ENCODE peak calls at places on chromosomes 2 and 18, in ten cellular contexts. One of them, this sample, is unnamed.

GRCh38 chr2:12862541-12862940 is 145.8 kb downstream of the TRIB2 start:
- DNase-seq in osteocyte: no peak
- DNase-seq in aorta: no peak
- DNase-seq in astrocyte of the spinal cord: no peak
- DNase-seq in tibial nerve: no peak
- DNase-seq in foreskin fibroblast: peak
- DNase-seq in PC-9: no peak
- DNase-seq in nephron progenitor cell: no peak
- DNase-seq in H7: no peak
- DNase-seq in activated T-cell treated with anti-CD3 and anti-CD28 coated beads for 4 hours: no peak
- DNase-seq in this sample: no peak

GRCh38 chr18:79401494-79402208 is 5.9 kb downstream of the NFATC1 start:
- DNase-seq in nephron progenitor cell: peak
- DNase-seq in aorta: peak
- DNase-seq in H7: no peak
- DNase-seq in osteocyte: no peak
- DNase-seq in astrocyte of the spinal cord: no peak
- DNase-seq in tibial nerve: no peak
- DNase-seq in activated T-cell treated with anti-CD3 and anti-CD28 coated beads for 4 hours: no peak
- DNase-seq in foreskin fibroblast: no peak
- DNase-seq in PC-9: no peak
- DNase-seq in this sample: no peak

GRCh38 chr2:3731829-3732228 is 28.5 kb downstream of the DCDC2C start:
- DNase-seq in activated T-cell treated with anti-CD3 and anti-CD28 coated beads for 4 hours: no peak
- DNase-seq in H7: no peak
- DNase-seq in osteocyte: peak
- DNase-seq in astrocyte of the spinal cord: no peak
- DNase-seq in PC-9: no peak
- DNase-seq in aorta: no peak
- DNase-seq in nephron progenitor cell: no peak
- DNase-seq in tibial nerve: no peak
- DNase-seq in foreskin fibroblast: no peak
- DNase-seq in this sample: no peak

GRCh38 chr2:216583157-216583556 is 50.1 kb upstream of the IGFBP2 start:
- DNase-seq in foreskin fibroblast: peak
- DNase-seq in PC-9: peak
- DNase-seq in osteocyte: no peak
- DNase-seq in H7: no peak
- DNase-seq in activated T-cell treated with anti-CD3 and anti-CD28 coated beads for 4 hours: no peak
- DNase-seq in tibial nerve: no peak
- DNase-seq in aorta: no peak
- DNase-seq in nephron progenitor cell: no peak
- DNase-seq in astrocyte of the spinal cord: peak
- DNase-seq in this sample: no peak

GRCh38 chr2:164103271-164103670 is 367.5 kb upstream of the FIGN start:
- DNase-seq in foreskin fibroblast: no peak
- DNase-seq in aorta: no peak
- DNase-seq in nephron progenitor cell: no peak
- DNase-seq in activated T-cell treated with anti-CD3 and anti-CD28 coated beads for 4 hours: no peak
- DNase-seq in tibial nerve: no peak
- DNase-seq in H7: peak
- DNase-seq in osteocyte: no peak
- DNase-seq in astrocyte of the spinal cord: no peak
- DNase-seq in PC-9: no peak
- DNase-seq in this sample: no peak

GRCh38 chr2:28638102-28638501 is 113.5 kb upstream of the PPP1CB start:
- DNase-seq in astrocyte of the spinal cord: no peak
- DNase-seq in PC-9: no peak
- DNase-seq in osteocyte: no peak
- DNase-seq in tibial nerve: no peak
- DNase-seq in H7: no peak
- DNase-seq in foreskin fibroblast: no peak
- DNase-seq in nephron progenitor cell: no peak
- DNase-seq in aorta: no peak
- DNase-seq in activated T-cell treated with anti-CD3 and anti-CD28 coated beads for 4 hours: no peak
- DNase-seq in this sample: no peak

GRCh38 chr2:240926516-240927389 is 20.6 kb downstream of the CROCC2 start:
- DNase-seq in H7: peak
- DNase-seq in astrocyte of the spinal cord: no peak
- DNase-seq in osteocyte: peak
- DNase-seq in tibial nerve: peak
- DNase-seq in activated T-cell treated with anti-CD3 and anti-CD28 coated beads for 4 hours: no peak
- DNase-seq in foreskin fibroblast: peak
- DNase-seq in aorta: peak
- DNase-seq in nephron progenitor cell: peak
- DNase-seq in PC-9: no peak
- DNase-seq in this sample: no peak

GRCh38 chr2:208064220-208064951 is 39.1 kb upstream of the PLEKHM3 start:
- DNase-seq in PC-9: peak
- DNase-seq in aorta: no peak
- DNase-seq in H7: no peak
- DNase-seq in foreskin fibroblast: peak
- DNase-seq in nephron progenitor cell: no peak
- DNase-seq in osteocyte: no peak
- DNase-seq in astrocyte of the spinal cord: peak
- DNase-seq in activated T-cell treated with anti-CD3 and anti-CD28 coated beads for 4 hours: no peak
- DNase-seq in tibial nerve: no peak
- DNase-seq in this sample: no peak

GRCh38 chr2:239308696-239309397 is 92.0 kb downstream of the HDAC4 start:
- DNase-seq in osteocyte: no peak
- DNase-seq in PC-9: no peak
- DNase-seq in aorta: peak
- DNase-seq in foreskin fibroblast: peak
- DNase-seq in H7: no peak
- DNase-seq in nephron progenitor cell: no peak
- DNase-seq in activated T-cell treated with anti-CD3 and anti-CD28 coated beads for 4 hours: no peak
- DNase-seq in astrocyte of the spinal cord: peak
- DNase-seq in tibial nerve: no peak
- DNase-seq in this sample: no peak

GRCh38 chr2:11121099-11121822 is 34.0 kb upstream of the SLC66A3 start:
- DNase-seq in foreskin fibroblast: peak
- DNase-seq in astrocyte of the spinal cord: no peak
- DNase-seq in PC-9: no peak
- DNase-seq in H7: peak
- DNase-seq in osteocyte: no peak
- DNase-seq in activated T-cell treated with anti-CD3 and anti-CD28 coated beads for 4 hours: no peak
- DNase-seq in aorta: no peak
- DNase-seq in tibial nerve: no peak
- DNase-seq in nephron progenitor cell: no peak
- DNase-seq in this sample: no peak

GRCh38 chr2:239544846-239545465 is 144.1 kb upstream of the HDAC4 start:
- DNase-seq in foreskin fibroblast: no peak
- DNase-seq in tibial nerve: no peak
- DNase-seq in nephron progenitor cell: no peak
- DNase-seq in aorta: no peak
- DNase-seq in astrocyte of the spinal cord: no peak
- DNase-seq in H7: no peak
- DNase-seq in PC-9: no peak
- DNase-seq in osteocyte: no peak
- DNase-seq in activated T-cell treated with anti-CD3 and anti-CD28 coated beads for 4 hours: peak
- DNase-seq in this sample: no peak

GRCh38 chr2:164910091-164910899 is 45.0 kb downstream of the SLC38A11 start:
- DNase-seq in activated T-cell treated with anti-CD3 and anti-CD28 coated beads for 4 hours: no peak
- DNase-seq in aorta: no peak
- DNase-seq in H7: no peak
- DNase-seq in astrocyte of the spinal cord: peak
- DNase-seq in nephron progenitor cell: no peak
- DNase-seq in tibial nerve: no peak
- DNase-seq in foreskin fibroblast: peak
- DNase-seq in PC-9: no peak
- DNase-seq in osteocyte: no peak
- DNase-seq in this sample: no peak

GRCh38 chr2:205995260-205995659 is 90.7 kb downstream of the INO80D start:
- DNase-seq in tibial nerve: no peak
- DNase-seq in H7: no peak
- DNase-seq in activated T-cell treated with anti-CD3 and anti-CD28 coated beads for 4 hours: no peak
- DNase-seq in PC-9: no peak
- DNase-seq in osteocyte: no peak
- DNase-seq in foreskin fibroblast: no peak
- DNase-seq in nephron progenitor cell: no peak
- DNase-seq in astrocyte of the spinal cord: no peak
- DNase-seq in aorta: no peak
- DNase-seq in this sample: no peak

GRCh38 chr18:46322941-46323340 is 218.8 kb downstream of the HAUS1 start:
- DNase-seq in nephron progenitor cell: no peak
- DNase-seq in osteocyte: no peak
- DNase-seq in H7: no peak
- DNase-seq in tibial nerve: no peak
- DNase-seq in foreskin fibroblast: no peak
- DNase-seq in activated T-cell treated with anti-CD3 and anti-CD28 coated beads for 4 hours: no peak
- DNase-seq in PC-9: no peak
- DNase-seq in aorta: peak
- DNase-seq in astrocyte of the spinal cord: no peak
- DNase-seq in this sample: no peak

GRCh38 chr18:32922951-32923430 is 150.2 kb upstream of the KLHL14 start:
- DNase-seq in astrocyte of the spinal cord: peak
- DNase-seq in PC-9: no peak
- DNase-seq in osteocyte: no peak
- DNase-seq in aorta: no peak
- DNase-seq in H7: no peak
- DNase-seq in foreskin fibroblast: no peak
- DNase-seq in tibial nerve: no peak
- DNase-seq in activated T-cell treated with anti-CD3 and anti-CD28 coated beads for 4 hours: no peak
- DNase-seq in nephron progenitor cell: no peak
- DNase-seq in this sample: no peak

GRCh38 chr2:187312734-187313282 is 135.2 kb downstream of the CALCRL start:
- DNase-seq in tibial nerve: no peak
- DNase-seq in H7: no peak
- DNase-seq in astrocyte of the spinal cord: no peak
- DNase-seq in nephron progenitor cell: no peak
- DNase-seq in osteocyte: no peak
- DNase-seq in aorta: no peak
- DNase-seq in activated T-cell treated with anti-CD3 and anti-CD28 coated beads for 4 hours: no peak
- DNase-seq in PC-9: no peak
- DNase-seq in foreskin fibroblast: no peak
- DNase-seq in this sample: no peak

GRCh38 chr2:8314063-8314462 is 367.8 kb upstream of the ID2 start:
- DNase-seq in osteocyte: peak
- DNase-seq in tibial nerve: no peak
- DNase-seq in foreskin fibroblast: no peak
- DNase-seq in PC-9: no peak
- DNase-seq in aorta: no peak
- DNase-seq in astrocyte of the spinal cord: no peak
- DNase-seq in activated T-cell treated with anti-CD3 and anti-CD28 coated beads for 4 hours: no peak
- DNase-seq in nephron progenitor cell: no peak
- DNase-seq in H7: no peak
- DNase-seq in this sample: no peak

GRCh38 chr18:55840601-55841170 is 252.7 kb upstream of the TCF4 start:
- DNase-seq in activated T-cell treated with anti-CD3 and anti-CD28 coated beads for 4 hours: no peak
- DNase-seq in foreskin fibroblast: no peak
- DNase-seq in osteocyte: no peak
- DNase-seq in astrocyte of the spinal cord: no peak
- DNase-seq in aorta: peak
- DNase-seq in H7: no peak
- DNase-seq in PC-9: no peak
- DNase-seq in nephron progenitor cell: no peak
- DNase-seq in tibial nerve: no peak
- DNase-seq in this sample: no peak

GRCh38 chr2:175631247-175631628 is 370.8 kb downstream of the LNPK start:
- DNase-seq in H7: no peak
- DNase-seq in nephron progenitor cell: no peak
- DNase-seq in aorta: no peak
- DNase-seq in activated T-cell treated with anti-CD3 and anti-CD28 coated beads for 4 hours: no peak
- DNase-seq in PC-9: no peak
- DNase-seq in osteocyte: no peak
- DNase-seq in tibial nerve: no peak
- DNase-seq in astrocyte of the spinal cord: no peak
- DNase-seq in foreskin fibroblast: peak
- DNase-seq in this sample: no peak

GRCh38 chr2:106851475-106851874 is 34.5 kb downstream of the ST6GAL2 start:
- DNase-seq in foreskin fibroblast: no peak
- DNase-seq in osteocyte: no peak
- DNase-seq in activated T-cell treated with anti-CD3 and anti-CD28 coated beads for 4 hours: no peak
- DNase-seq in tibial nerve: no peak
- DNase-seq in aorta: no peak
- DNase-seq in astrocyte of the spinal cord: no peak
- DNase-seq in PC-9: no peak
- DNase-seq in nephron progenitor cell: no peak
- DNase-seq in H7: no peak
- DNase-seq in this sample: no peak

GRCh38 chr2:36539631-36540030 is 58.3 kb downstream of the FEZ2 start:
- DNase-seq in foreskin fibroblast: peak
- DNase-seq in PC-9: no peak
- DNase-seq in H7: no peak
- DNase-seq in astrocyte of the spinal cord: no peak
- DNase-seq in tibial nerve: no peak
- DNase-seq in activated T-cell treated with anti-CD3 and anti-CD28 coated beads for 4 hours: no peak
- DNase-seq in aorta: no peak
- DNase-seq in nephron progenitor cell: no peak
- DNase-seq in osteocyte: no peak
- DNase-seq in this sample: no peak

GRCh38 chr2:98379311-98380202 is 33.3 kb downstream of the CNGA3 start:
- DNase-seq in nephron progenitor cell: no peak
- DNase-seq in H7: no peak
- DNase-seq in astrocyte of the spinal cord: peak
- DNase-seq in tibial nerve: no peak
- DNase-seq in osteocyte: peak
- DNase-seq in PC-9: no peak
- DNase-seq in activated T-cell treated with anti-CD3 and anti-CD28 coated beads for 4 hours: no peak
- DNase-seq in aorta: no peak
- DNase-seq in foreskin fibroblast: peak
- DNase-seq in this sample: no peak

GRCh38 chr2:150646746-150647145 is 159.3 kb upstream of the RND3 start:
- DNase-seq in astrocyte of the spinal cord: peak
- DNase-seq in osteocyte: no peak
- DNase-seq in PC-9: no peak
- DNase-seq in foreskin fibroblast: no peak
- DNase-seq in H7: no peak
- DNase-seq in activated T-cell treated with anti-CD3 and anti-CD28 coated beads for 4 hours: no peak
- DNase-seq in nephron progenitor cell: no peak
- DNase-seq in tibial nerve: no peak
- DNase-seq in aorta: no peak
- DNase-seq in this sample: no peak

GRCh38 chr2:178265851-178266250 is 71.5 kb downstream of the OSBPL6 start:
- DNase-seq in foreskin fibroblast: no peak
- DNase-seq in tibial nerve: no peak
- DNase-seq in activated T-cell treated with anti-CD3 and anti-CD28 coated beads for 4 hours: no peak
- DNase-seq in H7: no peak
- DNase-seq in nephron progenitor cell: no peak
- DNase-seq in aorta: no peak
- DNase-seq in astrocyte of the spinal cord: no peak
- DNase-seq in osteocyte: no peak
- DNase-seq in PC-9: no peak
- DNase-seq in this sample: no peak

GRCh38 chr2:95278051-95278471 is 3.8 kb downstream of the PROM2 start:
- DNase-seq in astrocyte of the spinal cord: peak
- DNase-seq in tibial nerve: no peak
- DNase-seq in nephron progenitor cell: no peak
- DNase-seq in osteocyte: no peak
- DNase-seq in activated T-cell treated with anti-CD3 and anti-CD28 coated beads for 4 hours: no peak
- DNase-seq in PC-9: peak
- DNase-seq in aorta: peak
- DNase-seq in foreskin fibroblast: peak
- DNase-seq in H7: no peak
- DNase-seq in this sample: no peak

GRCh38 chr2:223416826-223417610 is 185.1 kb downstream of the SCG2 start:
- DNase-seq in aorta: no peak
- DNase-seq in nephron progenitor cell: no peak
- DNase-seq in foreskin fibroblast: peak
- DNase-seq in astrocyte of the spinal cord: no peak
- DNase-seq in osteocyte: no peak
- DNase-seq in H7: no peak
- DNase-seq in activated T-cell treated with anti-CD3 and anti-CD28 coated beads for 4 hours: no peak
- DNase-seq in PC-9: no peak
- DNase-seq in tibial nerve: no peak
- DNase-seq in this sample: no peak